ENCODE peak calls at places on chromosome 9, in seven cellular contexts. S is central memory CD4-positive, alpha-beta T cell; Q is T-helper 17 cell; C is Ammon's horn; L is ELR; G is frontal cortex; E is NAMALWA. K is an unnamed sample.

GRCh38 chr9:79695531-79696218 is 123.9 kb downstream of the TLE4 start:
- DNase-seq in S (peak), Q (no peak), C (no peak), L (no peak), G (no peak), E (no peak), K (peak)

GRCh38 chr9:137316012-137316981 is 14.2 kb upstream of the NRARP start:
- DNase-seq in S (no peak), Q (peak), C (no peak), L (peak), G (peak), E (peak), K (peak)

GRCh38 chr9:133352635-133353340 is 3.5 kb downstream of the SURF1 start:
- DNase-seq in S (no peak), Q (no peak), C (no peak), L (no peak), G (no peak), E (no peak), K (no peak)

GRCh38 chr9:135504262-135505229 is 4.1 kb downstream of the MRPS2 start:
- DNase-seq in S (peak), Q (peak), C (peak), L (peak), G (peak), E (peak), K (peak)

GRCh38 chr9:5231212-5231611 is at the start of gene INSL4:
- DNase-seq in S (no peak), Q (no peak), C (no peak), L (peak), G (no peak), E (no peak), K (no peak)

GRCh38 chr9:7970666-7971335 is 171.2 kb upstream of the DMAC1 start:
- DNase-seq in S (no peak), Q (no peak), C (no peak), L (no peak), G (no peak), E (no peak), K (no peak)

GRCh38 chr9:131194767-131195166 is 69.4 kb downstream of the NUP214 start:
- DNase-seq in S (no peak), Q (no peak), C (no peak), L (no peak), G (no peak), E (no peak), K (no peak)

GRCh38 chr9:91060520-91061343 is 259.1 kb downstream of the SYK start:
- DNase-seq in S (no peak), Q (no peak), C (no peak), L (peak), G (no peak), E (no peak), K (no peak)

GRCh38 chr9:116661037-116661954 is 25.8 kb upstream of the TRIM32 start:
- DNase-seq in S (peak), Q (no peak), C (peak), L (peak), G (peak), E (peak), K (peak)